ENCODE peak calls at places on chromosomes 3 and 15, in ten cellular contexts. A, N, P, F, V, B, J, Y, X and R are unnamed samples.

GRCh38 chr15:44788748-44789147 is 52.4 kb downstream of the TRIM69 start:
- DNase-seq in A (no peak), N (no peak), P (peak), F (no peak), V (no peak), B (no peak), J (no peak), Y (no peak), X (no peak), R (no peak)

GRCh38 chr15:70376031-70376928 is 278.6 kb upstream of the TLE3 start:
- DNase-seq in A (no peak), N (no peak), P (no peak), F (no peak), V (no peak), B (no peak), J (peak), Y (peak), X (no peak), R (peak)

GRCh38 chr3:56260262-56260661 is 208.0 kb downstream of the ERC2 start:
- DNase-seq in A (no peak), N (no peak), P (no peak), F (no peak), V (no peak), B (no peak), J (peak), Y (no peak), X (no peak), R (no peak)

GRCh38 chr3:36674816-36675215 is 89.5 kb downstream of the DCLK3 start:
- DNase-seq in A (no peak), N (no peak), P (no peak), F (no peak), V (no peak), B (no peak), J (no peak), Y (no peak), X (no peak), R (no peak)

GRCh38 chr3:183342824-183343223 is 85.6 kb downstream of the MCF2L2 start:
- DNase-seq in A (no peak), N (no peak), P (no peak), F (no peak), V (no peak), B (no peak), J (no peak), Y (no peak), X (no peak), R (no peak)

GRCh38 chr15:81016253-81017068 is 15.7 kb downstream of the TLNRD1 start:
- DNase-seq in A (peak), N (no peak), P (no peak), F (no peak), V (no peak), B (no peak), J (no peak), Y (no peak), X (no peak), R (no peak)

GRCh38 chr15:84818221-84819131 is 1.3 kb downstream of the ALPK3 start:
- DNase-seq in A (no peak), N (peak), P (peak), F (no peak), V (no peak), B (no peak), J (peak), Y (peak), X (no peak), R (no peak)

GRCh38 chr3:185021326-185021725 is 131.5 kb downstream of the C3orf70 start:
- DNase-seq in A (peak), N (no peak), P (no peak), F (no peak), V (no peak), B (no peak), J (no peak), Y (no peak), X (no peak), R (no peak)

GRCh38 chr15:60479711-60480110 is 769 bp upstream of the ICE2 start:
- DNase-seq in A (no peak), N (no peak), P (no peak), F (no peak), V (no peak), B (no peak), J (no peak), Y (no peak), X (no peak), R (no peak)

GRCh38 chr15:31035610-31036009 is 44.2 kb upstream of the MTMR10 start:
- DNase-seq in A (no peak), N (no peak), P (no peak), F (no peak), V (no peak), B (no peak), J (no peak), Y (no peak), X (no peak), R (no peak)

GRCh38 chr3:105647047-105647446 is 221.8 kb downstream of the CBLB start:
- DNase-seq in A (peak), N (no peak), P (peak), F (peak), V (peak), B (no peak), J (no peak), Y (no peak), X (no peak), R (no peak)

DNA sequence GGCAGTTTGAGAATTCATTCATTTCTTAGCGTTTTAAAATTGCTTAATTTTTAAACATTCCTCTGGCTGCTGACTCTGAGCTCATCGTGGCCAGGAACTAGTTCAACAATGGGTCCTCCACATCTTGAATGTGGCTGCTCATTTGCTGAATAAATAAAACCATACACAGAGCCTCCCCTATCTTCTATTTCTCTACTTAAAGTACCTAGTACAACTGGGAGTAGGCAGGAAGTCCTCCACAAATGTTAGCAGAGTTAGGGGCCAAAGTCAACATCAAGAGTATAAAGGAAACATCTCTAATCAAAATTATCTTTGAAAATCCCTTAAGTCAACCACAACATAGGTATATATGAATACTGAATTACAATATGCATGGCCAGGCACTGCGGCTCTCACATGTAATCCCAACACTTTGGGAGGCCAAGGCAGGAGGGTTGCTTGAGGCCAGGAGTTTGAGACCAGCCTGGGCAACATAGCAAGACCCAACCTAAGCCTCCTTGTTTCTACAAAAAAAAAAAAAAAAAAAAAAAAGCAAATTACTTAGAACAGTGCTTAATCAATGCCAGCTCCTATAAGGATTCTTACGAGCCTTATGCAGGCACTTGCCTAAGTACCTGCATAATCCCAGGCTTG is 57.5 kb upstream of the LMOD3 start:
- DNase-seq in A (no peak), N (no peak), P (no peak), F (no peak), V (no peak), B (no peak), J (no peak), Y (no peak), X (no peak), R (no peak)
- TF ChIP-seq CTCF in A (no peak), N (no peak), P (no peak), F (no peak), V (no peak), B (no peak), J (no peak), Y (no peak), X (no peak), R (no peak)

DNA sequence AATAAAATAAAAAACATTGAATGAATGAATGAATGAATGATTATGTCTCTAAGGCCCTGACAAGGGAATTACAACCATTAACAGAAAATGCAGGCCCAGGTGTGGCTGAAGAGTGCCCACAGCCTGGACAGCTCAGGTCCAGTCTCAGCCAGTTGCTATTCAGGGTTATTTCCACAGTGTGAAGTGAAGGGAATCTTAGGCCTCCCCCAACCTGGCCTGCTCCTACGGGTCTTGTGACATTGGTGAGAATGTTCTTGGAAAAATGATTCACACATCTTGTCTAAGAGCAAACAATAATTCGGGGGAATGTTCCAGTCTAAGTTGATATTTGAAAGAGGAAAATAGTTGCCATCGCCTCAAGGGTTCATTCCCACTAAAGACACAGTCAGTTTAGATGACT is 37.0 kb downstream of the MINDY4B start:
- DNase-seq in A (no peak), N (no peak), P (peak), F (no peak), V (no peak), B (no peak), J (no peak), Y (no peak), X (no peak), R (no peak)
- TF ChIP-seq CTCF in A (no peak), N (no peak), P (no peak), F (no peak), V (no peak), B (no peak), J (no peak), Y (no peak), X (no peak), R (no peak)

GRCh38 chr3:15562560-15562959 is 38.8 kb downstream of the HACL1 start:
- DNase-seq in A (no peak), N (no peak), P (no peak), F (no peak), V (no peak), B (no peak), J (no peak), Y (no peak), X (no peak), R (no peak)

GRCh38 chr3:15558581-15558980 is 37.1 kb upstream of the COLQ start:
- DNase-seq in A (no peak), N (no peak), P (no peak), F (no peak), V (no peak), B (no peak), J (no peak), Y (no peak), X (no peak), R (no peak)

GRCh38 chr3:15556512-15556911 is 35.0 kb upstream of the COLQ start:
- DNase-seq in A (no peak), N (no peak), P (no peak), F (no peak), V (no peak), B (no peak), J (no peak), Y (no peak), X (no peak), R (no peak)

GRCh38 chr3:15553749-15554148 is 32.2 kb upstream of the COLQ start:
- DNase-seq in A (no peak), N (no peak), P (no peak), F (no peak), V (no peak), B (no peak), J (no peak), Y (no peak), X (no peak), R (no peak)

GRCh38 chr3:15557511-15557946 is 36.0 kb upstream of the COLQ start:
- DNase-seq in A (peak), N (peak), P (peak), F (no peak), V (peak), B (no peak), J (peak), Y (no peak), X (no peak), R (no peak)
- TF ChIP-seq CTCF in A (peak), N (peak), P (peak), F (peak), V (peak), B (peak), J (peak), Y (peak), X (peak), R (peak)

GRCh38 chr3:173045770-173046382 is 95.2 kb downstream of the SPATA16 start:
- DNase-seq in A (peak), N (no peak), P (peak), F (no peak), V (no peak), B (no peak), J (no peak), Y (no peak), X (no peak), R (no peak)
- TF ChIP-seq CTCF in A (no peak), N (peak), P (peak), F (peak), V (peak), B (no peak), J (peak), Y (no peak), X (peak), R (peak)

GRCh38 chr15:54803987-54804386 is 392.8 kb downstream of the RSL24D1 start:
- DNase-seq in A (no peak), N (no peak), P (no peak), F (no peak), V (no peak), B (no peak), J (no peak), Y (no peak), X (no peak), R (no peak)

GRCh38 chr15:54808321-54808720 is 388.4 kb downstream of the RSL24D1 start:
- DNase-seq in A (no peak), N (no peak), P (no peak), F (no peak), V (no peak), B (no peak), J (no peak), Y (no peak), X (no peak), R (no peak)

DNA sequence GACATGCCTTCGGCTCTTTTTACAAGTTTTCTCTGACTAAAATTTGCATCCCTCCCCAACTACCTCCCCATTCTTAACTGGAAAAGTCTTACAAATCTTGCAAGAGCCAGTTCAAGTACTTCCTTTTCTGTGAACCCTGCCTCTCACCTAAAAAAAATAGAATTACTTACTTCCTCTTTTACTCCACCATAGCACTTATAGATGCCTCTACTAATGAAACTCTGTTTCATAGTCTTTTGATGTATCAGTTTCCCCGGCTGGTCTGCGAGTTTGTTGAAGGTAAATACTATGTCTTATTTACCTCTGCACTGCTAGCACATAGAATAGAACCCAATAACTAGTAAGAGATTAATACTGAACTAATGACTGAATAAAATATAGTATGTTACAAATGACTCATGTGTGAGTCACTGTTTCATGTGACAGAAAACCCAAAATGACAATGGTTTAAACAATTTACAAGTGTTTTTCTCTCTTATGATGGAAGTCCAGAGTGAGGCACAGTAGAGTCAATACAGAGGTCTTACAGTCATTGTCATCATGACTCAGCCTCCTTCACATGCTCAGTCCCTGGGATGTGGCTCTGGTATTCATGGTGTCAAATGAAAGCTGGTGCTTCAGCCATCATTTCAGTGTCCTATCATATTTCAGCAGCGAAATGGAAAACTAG is 393.5 kb downstream of the RSL24D1 start:
- DNase-seq in A (peak), N (no peak), P (no peak), F (no peak), V (no peak), B (no peak), J (no peak), Y (no peak), X (no peak), R (no peak)
- TF ChIP-seq CTCF in A (no peak), N (no peak), P (no peak), F (no peak), V (no peak), B (no peak), J (no peak), Y (no peak), X (no peak), R (no peak)

GRCh38 chr15:72682772-72683171 is 3.2 kb downstream of the HIGD2B start:
- DNase-seq in A (no peak), N (no peak), P (no peak), F (no peak), V (no peak), B (no peak), J (no peak), Y (no peak), X (no peak), R (no peak)

GRCh38 chr15:72685925-72686794 is at the start of the genes BBS4 and HIGD2B:
- DNase-seq in A (peak), N (peak), P (peak), F (peak), V (peak), B (peak), J (peak), Y (peak), X (peak), R (peak)

GRCh38 chr15:72680931-72681330 is 5.1 kb downstream of the HIGD2B start:
- DNase-seq in A (no peak), N (no peak), P (no peak), F (no peak), V (no peak), B (no peak), J (no peak), Y (no peak), X (no peak), R (no peak)

GRCh38 chr15:72688697-72689096 is 2.7 kb downstream of the BBS4 start:
- DNase-seq in A (no peak), N (no peak), P (no peak), F (no peak), V (no peak), B (no peak), J (no peak), Y (no peak), X (no peak), R (no peak)

GRCh38 chr15:72685301-72685924 is 569 bp downstream of the HIGD2B start:
- DNase-seq in A (no peak), N (no peak), P (peak), F (no peak), V (no peak), B (no peak), J (no peak), Y (no peak), X (no peak), R (no peak)
- TF ChIP-seq CTCF in A (no peak), N (no peak), P (no peak), F (no peak), V (no peak), B (no peak), J (no peak), Y (no peak), X (peak), R (peak)

GRCh38 chr3:171444291-171444690 is 15.9 kb downstream of the TNIK start:
- DNase-seq in A (no peak), N (no peak), P (no peak), F (no peak), V (no peak), B (no peak), J (no peak), Y (no peak), X (no peak), R (no peak)
- TF ChIP-seq CTCF in A (no peak), N (no peak), P (no peak), F (no peak), V (no peak), B (no peak), J (no peak), Y (no peak), X (no peak), R (no peak)

GRCh38 chr15:65914981-65915925 is 46.0 kb downstream of the RAB11A start:
- DNase-seq in A (no peak), N (no peak), P (no peak), F (peak), V (no peak), B (no peak), J (no peak), Y (no peak), X (no peak), R (no peak)

GRCh38 chr15:65917407-65917756 is 48.1 kb downstream of the RAB11A start:
- DNase-seq in A (no peak), N (no peak), P (no peak), F (peak), V (no peak), B (no peak), J (no peak), Y (no peak), X (no peak), R (no peak)

GRCh38 chr15:65916664-65917406 is 47.5 kb downstream of the RAB11A start:
- DNase-seq in A (peak), N (peak), P (peak), F (peak), V (peak), B (no peak), J (peak), Y (no peak), X (peak), R (no peak)

GRCh38 chr15:65914371-65914770 is 45.1 kb downstream of the RAB11A start:
- DNase-seq in A (no peak), N (no peak), P (no peak), F (peak), V (no peak), B (no peak), J (peak), Y (peak), X (no peak), R (no peak)

GRCh38 chr15:65916041-65916663 is 46.9 kb downstream of the RAB11A start:
- DNase-seq in A (no peak), N (no peak), P (no peak), F (peak), V (no peak), B (no peak), J (no peak), Y (no peak), X (no peak), R (no peak)
- TF ChIP-seq CTCF in A (no peak), N (no peak), P (no peak), F (no peak), V (no peak), B (no peak), J (no peak), Y (no peak), X (no peak), R (no peak)

GRCh38 chr3:53199834-53200233 is 38.8 kb downstream of the PRKCD start:
- DNase-seq in A (no peak), N (no peak), P (no peak), F (no peak), V (no peak), B (no peak), J (no peak), Y (no peak), X (no peak), R (no peak)
- TF ChIP-seq CTCF in A (no peak), N (no peak), P (no peak), F (peak), V (peak), B (no peak), J (no peak), Y (no peak), X (no peak), R (no peak)

GRCh38 chr15:65862682-65863081 is 6.6 kb upstream of the RAB11A start:
- DNase-seq in A (peak), N (peak), P (peak), F (no peak), V (no peak), B (no peak), J (peak), Y (no peak), X (peak), R (no peak)
- TF ChIP-seq CTCF in A (peak), N (peak), P (peak), F (peak), V (peak), B (peak), J (peak), Y (no peak), X (no peak), R (peak)